ENCODE peak calls at places on chromosomes 7 and 10, in ten cellular contexts. One of them, this sample, is unnamed.

GRCh38 chr10:95229724-95230627 is 35.9 kb downstream of the ACSM6 start:
- DNase-seq in iris pigment epithelial cell: peak
- DNase-seq in body of pancreas: no peak
- DNase-seq in progenitor cell of endocrine pancreas: no peak
- DNase-seq in posterior vena cava: no peak
- DNase-seq in activated CD8-positive, alpha-beta T cell treated with anti-CD3 and anti-CD28 coated beads for 36 hours: no peak
- DNase-seq in NCI-H2107: no peak
- DNase-seq in amygdala: no peak
- DNase-seq in dermis blood vessel endothelial cell: peak
- DNase-seq in Ammon's horn: no peak
- DNase-seq in this sample: no peak

GRCh38 chr10:79179404-79180309 is 110.9 kb downstream of the ZMIZ1 start:
- DNase-seq in amygdala: no peak
- DNase-seq in activated CD8-positive, alpha-beta T cell treated with anti-CD3 and anti-CD28 coated beads for 36 hours: no peak
- DNase-seq in body of pancreas: no peak
- DNase-seq in progenitor cell of endocrine pancreas: no peak
- DNase-seq in posterior vena cava: no peak
- DNase-seq in iris pigment epithelial cell: no peak
- DNase-seq in dermis blood vessel endothelial cell: peak
- DNase-seq in Ammon's horn: peak
- DNase-seq in NCI-H2107: no peak
- DNase-seq in this sample: peak

GRCh38 chr7:23713285-23714235 is 3.5 kb downstream of the STK31 start:
- DNase-seq in iris pigment epithelial cell: peak
- DNase-seq in posterior vena cava: no peak
- DNase-seq in progenitor cell of endocrine pancreas: no peak
- DNase-seq in amygdala: no peak
- DNase-seq in Ammon's horn: no peak
- DNase-seq in activated CD8-positive, alpha-beta T cell treated with anti-CD3 and anti-CD28 coated beads for 36 hours: no peak
- DNase-seq in body of pancreas: no peak
- DNase-seq in dermis blood vessel endothelial cell: no peak
- DNase-seq in NCI-H2107: no peak
- DNase-seq in this sample: no peak

GRCh38 chr7:87342231-87342630 is 3.2 kb upstream of the CROT start:
- DNase-seq in Ammon's horn: no peak
- DNase-seq in activated CD8-positive, alpha-beta T cell treated with anti-CD3 and anti-CD28 coated beads for 36 hours: no peak
- DNase-seq in dermis blood vessel endothelial cell: no peak
- DNase-seq in NCI-H2107: no peak
- DNase-seq in body of pancreas: no peak
- DNase-seq in amygdala: no peak
- DNase-seq in iris pigment epithelial cell: no peak
- DNase-seq in progenitor cell of endocrine pancreas: no peak
- DNase-seq in posterior vena cava: no peak
- DNase-seq in this sample: no peak

GRCh38 chr10:42802889-42803288 is 20.3 kb downstream of the BMS1 start:
- DNase-seq in Ammon's horn: no peak
- DNase-seq in iris pigment epithelial cell: no peak
- DNase-seq in NCI-H2107: no peak
- DNase-seq in activated CD8-positive, alpha-beta T cell treated with anti-CD3 and anti-CD28 coated beads for 36 hours: no peak
- DNase-seq in dermis blood vessel endothelial cell: no peak
- DNase-seq in body of pancreas: no peak
- DNase-seq in amygdala: no peak
- DNase-seq in progenitor cell of endocrine pancreas: no peak
- DNase-seq in posterior vena cava: no peak
- DNase-seq in this sample: no peak

GRCh38 chr10:53284615-53285182 is 512.1 kb upstream of the MBL2 start:
- DNase-seq in body of pancreas: no peak
- DNase-seq in iris pigment epithelial cell: no peak
- DNase-seq in dermis blood vessel endothelial cell: no peak
- DNase-seq in progenitor cell of endocrine pancreas: no peak
- DNase-seq in activated CD8-positive, alpha-beta T cell treated with anti-CD3 and anti-CD28 coated beads for 36 hours: no peak
- DNase-seq in Ammon's horn: no peak
- DNase-seq in NCI-H2107: no peak
- DNase-seq in posterior vena cava: no peak
- DNase-seq in amygdala: no peak
- DNase-seq in this sample: no peak

GRCh38 chr10:117137031-117137910 is 799 bp downstream of the VAX1 start:
- DNase-seq in body of pancreas: no peak
- DNase-seq in NCI-H2107: no peak
- DNase-seq in activated CD8-positive, alpha-beta T cell treated with anti-CD3 and anti-CD28 coated beads for 36 hours: peak
- DNase-seq in amygdala: no peak
- DNase-seq in progenitor cell of endocrine pancreas: no peak
- DNase-seq in Ammon's horn: no peak
- DNase-seq in posterior vena cava: no peak
- DNase-seq in iris pigment epithelial cell: peak
- DNase-seq in dermis blood vessel endothelial cell: peak
- DNase-seq in this sample: peak

GRCh38 chr7:48089415-48089975 is 430 bp downstream of the UPP1 start:
- DNase-seq in activated CD8-positive, alpha-beta T cell treated with anti-CD3 and anti-CD28 coated beads for 36 hours: no peak
- DNase-seq in Ammon's horn: peak
- DNase-seq in body of pancreas: peak
- DNase-seq in posterior vena cava: no peak
- DNase-seq in dermis blood vessel endothelial cell: peak
- DNase-seq in iris pigment epithelial cell: peak
- DNase-seq in NCI-H2107: no peak
- DNase-seq in progenitor cell of endocrine pancreas: peak
- DNase-seq in amygdala: no peak
- DNase-seq in this sample: peak

GRCh38 chr7:36670585-36671431 is 53.5 kb downstream of the AOAH start:
- DNase-seq in amygdala: peak
- DNase-seq in progenitor cell of endocrine pancreas: no peak
- DNase-seq in Ammon's horn: peak
- DNase-seq in activated CD8-positive, alpha-beta T cell treated with anti-CD3 and anti-CD28 coated beads for 36 hours: peak
- DNase-seq in body of pancreas: peak
- DNase-seq in dermis blood vessel endothelial cell: peak
- DNase-seq in posterior vena cava: no peak
- DNase-seq in NCI-H2107: peak
- DNase-seq in iris pigment epithelial cell: peak
- DNase-seq in this sample: peak

GRCh38 chr7:2248984-2249694 is 7.1 kb downstream of the NUDT1 start:
- DNase-seq in activated CD8-positive, alpha-beta T cell treated with anti-CD3 and anti-CD28 coated beads for 36 hours: peak
- DNase-seq in posterior vena cava: peak
- DNase-seq in progenitor cell of endocrine pancreas: no peak
- DNase-seq in body of pancreas: no peak
- DNase-seq in dermis blood vessel endothelial cell: peak
- DNase-seq in amygdala: peak
- DNase-seq in Ammon's horn: peak
- DNase-seq in NCI-H2107: no peak
- DNase-seq in iris pigment epithelial cell: peak
- DNase-seq in this sample: no peak

GRCh38 chr7:109945820-109946518 is 1145.0 kb upstream of the LRRN3 start:
- DNase-seq in posterior vena cava: no peak
- DNase-seq in progenitor cell of endocrine pancreas: no peak
- DNase-seq in iris pigment epithelial cell: no peak
- DNase-seq in NCI-H2107: no peak
- DNase-seq in amygdala: no peak
- DNase-seq in activated CD8-positive, alpha-beta T cell treated with anti-CD3 and anti-CD28 coated beads for 36 hours: no peak
- DNase-seq in Ammon's horn: no peak
- DNase-seq in dermis blood vessel endothelial cell: no peak
- DNase-seq in body of pancreas: no peak
- DNase-seq in this sample: no peak

GRCh38 chr7:138770904-138771303 is 26.9 kb upstream of the TMEM213 start:
- DNase-seq in posterior vena cava: no peak
- DNase-seq in Ammon's horn: no peak
- DNase-seq in iris pigment epithelial cell: no peak
- DNase-seq in body of pancreas: no peak
- DNase-seq in activated CD8-positive, alpha-beta T cell treated with anti-CD3 and anti-CD28 coated beads for 36 hours: no peak
- DNase-seq in progenitor cell of endocrine pancreas: no peak
- DNase-seq in amygdala: no peak
- DNase-seq in dermis blood vessel endothelial cell: no peak
- DNase-seq in NCI-H2107: no peak
- DNase-seq in this sample: no peak

GRCh38 chr7:73758581-73759138 is 11.4 kb downstream of the CLDN3 start:
- DNase-seq in posterior vena cava: no peak
- DNase-seq in dermis blood vessel endothelial cell: no peak
- DNase-seq in NCI-H2107: no peak
- DNase-seq in amygdala: no peak
- DNase-seq in body of pancreas: peak
- DNase-seq in progenitor cell of endocrine pancreas: no peak
- DNase-seq in iris pigment epithelial cell: no peak
- DNase-seq in Ammon's horn: no peak
- DNase-seq in activated CD8-positive, alpha-beta T cell treated with anti-CD3 and anti-CD28 coated beads for 36 hours: no peak
- DNase-seq in this sample: no peak